ENCODE peak calls at places on chromosome 10, in six cellular contexts. D is PC-9, X is colonic mucosa, A is astrocyte of the spinal cord, T is AG09309, W is heart left ventricle. O is an unnamed sample.
A peak's percentile ranks its signal among the peaks of the same experiment; 100 is the strongest.

GRCh38 chr10:92238586-92239098 is 52.2 kb downstream of the CPEB3 start:
- DNase-seq in D (peak; percentile 66), X (peak; percentile 71), A (peak; percentile 26), T (peak; percentile 62), W (peak; percentile 38), O (peak; percentile 17)

GRCh38 chr10:129042747-129043146 is 424.3 kb upstream of the MGMT start:
- DNase-seq in D (no peak), X (no peak), A (no peak), T (no peak), W (no peak), O (no peak)

GRCh38 chr10:32104622-32105509 is 48.6 kb upstream of the KIF5B start:
- DNase-seq in D (no peak), X (no peak), A (peak; percentile 9), T (peak; percentile 21), W (no peak), O (no peak)

GRCh38 chr10:35937538-35937937 is 295.4 kb upstream of the FZD8 start:
- DNase-seq in D (no peak), X (no peak), A (no peak), T (no peak), W (no peak), O (no peak)

GRCh38 chr10:77163670-77164348 is 473.8 kb downstream of the KCNMA1 start:
- DNase-seq in D (peak; percentile 53), X (peak; percentile 61), A (peak; percentile 95), T (peak; percentile 89), W (no peak), O (no peak)

GRCh38 chr10:97685395-97685958 is 1.6 kb downstream of the AVPI1 start:
- DNase-seq in D (peak; percentile 47), X (peak; percentile 59), A (peak; percentile 25), T (no peak), W (peak; percentile 38), O (no peak)

GRCh38 chr10:122051609-122052385 is 62.8 kb downstream of the TACC2 start:
- DNase-seq in D (peak; percentile 68), X (peak; percentile 72), A (peak; percentile 71), T (peak; percentile 52), W (peak; percentile 44), O (no peak)

GRCh38 chr10:6120691-6121090 is 31.9 kb downstream of the RBM17 start:
- DNase-seq in D (no peak), X (no peak), A (no peak), T (no peak), W (no peak), O (no peak)

GRCh38 chr10:18610517-18610916 is 40.9 kb downstream of the NSUN6 start:
- DNase-seq in D (peak; percentile 55), X (peak; percentile 47), A (peak; percentile 80), T (peak; percentile 16), W (no peak), O (no peak)

GRCh38 chr10:33286186-33286934 is 48.1 kb downstream of the NRP1 start:
- DNase-seq in D (no peak), X (no peak), A (no peak), T (no peak), W (no peak), O (no peak)

GRCh38 chr10:88932539-88933256 is 19.9 kb downstream of the ACTA2 start:
- DNase-seq in D (peak; percentile 58), X (peak; percentile 60), A (peak; percentile 78), T (peak; percentile 77), W (peak; percentile 61), O (peak; percentile 82)

GRCh38 chr10:14578060-14578952 is 196.4 kb downstream of the FAM107B start:
- DNase-seq in D (peak; percentile 66), X (no peak), A (peak; percentile 14), T (no peak), W (peak; percentile 37), O (no peak)

GRCh38 chr10:8544057-8544380 is 489.5 kb downstream of the GATA3 start:
- DNase-seq in D (peak; percentile 36), X (no peak), A (no peak), T (no peak), W (no peak), O (no peak)

GRCh38 chr10:5951167-5951711 is 26.1 kb downstream of the IL15RA start:
- DNase-seq in D (peak; percentile 49), X (no peak), A (no peak), T (no peak), W (peak; percentile 54), O (no peak)

GRCh38 chr10:110497438-110498086 is at the start of gene DUSP5:
- DNase-seq in D (peak; percentile 91), X (peak; percentile 96), A (peak; percentile 97), T (peak; percentile 74), W (peak; percentile 97), O (peak; percentile 97)

GRCh38 chr10:110498087-110498981 is 627 bp downstream of the DUSP5 start:
- DNase-seq in D (peak; percentile 31), X (peak; percentile 42), A (peak; percentile 41), T (no peak), W (peak; percentile 77), O (peak; percentile 72)

GRCh38 chr10:110499796-110500514 is 2.2 kb downstream of the DUSP5 start:
- DNase-seq in D (no peak), X (no peak), A (no peak), T (no peak), W (no peak), O (no peak)

GRCh38 chr10:110500515-110500905 is 2.8 kb downstream of the DUSP5 start:
- DNase-seq in D (peak; percentile 15), X (no peak), A (peak; percentile 76), T (no peak), W (no peak), O (no peak)

DNA sequence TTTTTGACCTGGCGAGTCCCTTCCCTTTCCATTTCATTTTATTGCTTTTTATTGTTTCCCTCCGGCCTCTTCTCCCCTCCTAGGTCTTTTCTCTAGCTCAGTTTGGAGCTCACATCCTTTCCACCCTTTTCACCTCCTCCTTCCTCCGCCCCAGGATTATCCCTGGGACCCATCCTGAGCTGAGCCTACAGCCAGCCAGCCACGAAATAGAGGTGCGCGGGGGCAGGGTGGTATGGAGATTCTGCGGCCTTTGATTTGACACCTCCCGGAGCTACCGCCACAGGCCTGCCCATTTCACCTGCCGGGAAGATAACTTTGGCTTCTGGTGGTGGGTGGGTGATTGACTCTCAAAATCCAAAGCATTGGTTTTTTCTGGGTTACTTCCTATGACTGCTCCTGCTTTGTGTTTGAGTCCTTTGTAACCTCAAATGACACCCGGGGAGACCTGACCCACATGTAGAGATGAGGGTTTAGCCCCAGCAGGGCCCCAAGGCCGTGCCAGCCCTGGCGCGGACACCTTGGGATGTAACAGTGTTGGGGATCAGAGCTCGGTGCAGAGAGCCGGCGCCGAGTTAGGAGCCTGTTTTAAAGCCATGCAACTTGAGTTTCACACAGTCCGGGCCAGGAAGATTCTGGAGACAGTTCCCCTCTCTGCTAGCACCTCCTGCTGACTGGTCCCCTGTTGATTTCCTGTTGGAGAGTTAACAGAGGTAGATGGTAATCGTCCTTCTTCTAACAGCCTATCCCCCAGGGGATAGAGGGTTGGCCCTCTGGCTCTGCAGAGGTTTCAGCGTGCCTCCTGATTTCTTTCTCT is 1.5 kb downstream of the DUSP5 start:
- DNase-seq in D (peak; percentile 50), X (peak; percentile 53), A (peak; percentile 76), T (no peak), W (peak; percentile 41), O (peak; percentile 82)
- TF ChIP-seq CTCF in D (no peak), X (no peak), A (peak; percentile 28), T (peak; percentile 57), W (no peak), O (peak; percentile 40)

DNA sequence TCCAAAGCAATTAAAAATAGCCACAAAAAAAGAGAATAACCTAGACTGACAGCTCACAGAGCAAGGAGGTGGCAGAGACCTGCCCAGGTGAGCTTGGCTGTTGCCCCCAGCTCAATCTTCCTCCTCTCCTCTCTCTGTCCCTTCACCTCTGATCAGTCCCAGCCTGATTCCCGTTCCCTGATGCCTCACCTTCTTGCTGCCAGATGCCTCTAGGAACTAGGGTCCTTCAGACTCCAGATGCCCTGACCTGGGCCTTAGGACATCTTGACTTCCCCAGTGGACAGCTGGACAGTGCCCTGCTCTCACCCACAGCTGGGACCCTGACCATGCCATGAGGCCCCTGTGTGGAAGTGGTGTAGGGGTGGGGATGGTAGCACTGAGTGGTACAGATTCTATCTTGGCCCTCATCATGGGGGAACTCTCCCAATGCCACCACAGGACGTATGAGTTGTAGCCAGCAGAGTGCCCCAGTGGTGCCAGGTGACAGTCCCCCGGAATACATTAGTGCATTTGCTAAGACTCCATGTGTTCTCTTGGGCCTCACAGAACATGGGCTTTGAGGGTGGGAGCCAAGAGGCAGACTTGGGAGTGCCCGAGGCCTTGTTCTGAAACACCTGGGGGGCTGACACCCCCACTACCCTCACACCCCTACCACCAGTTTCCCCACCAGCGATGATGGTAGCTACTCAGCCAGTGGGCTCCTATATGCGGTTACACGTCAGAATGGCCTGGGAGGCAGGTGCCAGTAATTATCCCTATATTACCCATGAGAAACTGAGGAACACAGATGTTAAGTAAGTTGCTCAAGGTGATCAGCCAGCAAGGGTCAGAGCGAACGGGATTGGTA is 2.0 kb downstream of the DEPP1 start:
- DNase-seq in D (no peak), X (no peak), A (no peak), T (no peak), W (peak; percentile 33), O (no peak)
- H3K4me3 ChIP-seq in D (peak overlapping the region; percentile 61), X (peak overlapping the region; percentile 8), A (no peak overlapping the region), T (no peak overlapping the region), W (peak overlapping the region; percentile 90), O (peak overlapping the region; percentile 49)

DNA sequence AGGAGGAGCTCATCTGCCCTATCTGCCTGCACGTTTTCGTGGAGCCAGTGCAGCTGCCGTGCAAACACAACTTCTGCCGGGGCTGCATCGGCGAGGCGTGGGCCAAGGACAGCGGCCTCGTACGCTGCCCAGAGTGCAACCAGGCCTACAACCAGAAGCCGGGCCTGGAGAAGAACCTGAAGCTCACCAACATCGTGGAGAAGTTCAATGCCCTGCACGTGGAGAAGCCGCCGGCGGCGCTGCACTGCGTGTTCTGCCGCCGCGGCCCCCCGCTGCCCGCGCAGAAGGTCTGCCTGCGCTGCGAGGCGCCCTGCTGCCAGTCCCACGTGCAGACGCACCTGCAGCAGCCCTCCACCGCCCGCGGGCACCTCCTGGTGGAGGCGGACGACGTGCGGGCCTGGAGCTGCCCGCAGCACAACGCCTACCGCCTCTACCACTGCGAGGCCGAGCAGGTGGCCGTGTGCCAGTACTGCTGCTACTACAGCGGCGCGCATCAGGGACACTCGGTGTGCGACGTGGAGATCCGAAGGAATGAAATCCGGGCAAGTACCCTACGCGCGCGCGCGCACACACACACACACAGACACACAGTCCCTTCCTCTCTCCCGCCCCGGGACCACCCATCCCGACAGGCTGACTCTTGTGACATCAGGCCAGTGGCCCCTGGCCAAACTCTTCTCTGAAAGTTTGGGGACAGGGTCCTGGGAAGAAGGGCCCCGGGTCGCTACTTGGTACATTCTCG is 538 bp downstream of the TRIM8 start:
- DNase-seq in D (peak; percentile 74), X (peak; percentile 79), A (peak; percentile 74), T (no peak), W (peak; percentile 93), O (peak; percentile 91)
- TF ChIP-seq CTCF in D (no peak), X (peak; percentile 50), A (peak; percentile 60), T (peak; percentile 56), W (peak; percentile 64), O (peak; percentile 69)

GRCh38 chr10:133465950-133466474 is 12.3 kb downstream of the SCART1 start:
- DNase-seq in D (no peak), X (no peak), A (no peak), T (no peak), W (no peak), O (no peak)

GRCh38 chr10:133467286-133467911 is 13.7 kb downstream of the SCART1 start:
- DNase-seq in D (no peak), X (no peak), A (no peak), T (no peak), W (no peak), O (no peak)

GRCh38 chr10:133464582-133465031 is 10.9 kb downstream of the SCART1 start:
- DNase-seq in D (no peak), X (peak; percentile 13), A (no peak), T (no peak), W (no peak), O (no peak)

GRCh38 chr10:133466683-133467275 is 13.0 kb downstream of the SCART1 start:
- DNase-seq in D (no peak), X (no peak), A (no peak), T (no peak), W (no peak), O (no peak)

GRCh38 chr10:133465191-133465949 is 11.6 kb downstream of the SCART1 start:
- DNase-seq in D (no peak), X (no peak), A (no peak), T (no peak), W (no peak), O (no peak)
- H3K4me3 ChIP-seq in D (no peak overlapping the region), X (no peak overlapping the region), A (no peak overlapping the region), T (no peak overlapping the region), W (no peak overlapping the region), O (no peak overlapping the region)